ENCODE peak calls at places on chromosome 4, in eight cellular contexts. M, K, T, C, N, I, W and U are unnamed samples.

GRCh38 chr4:76213415-76214268 is at the start of gene SCARB2:
- DNase-seq in N (peak), I (peak), K (peak), W (peak), T (peak), M (peak), C (peak), U (peak)

GRCh38 chr4:5772528-5773270 is 61.7 kb downstream of the EVC start:
- DNase-seq in M (no peak), T (no peak), N (no peak), C (no peak), K (no peak), I (no peak), W (no peak), U (no peak)

GRCh38 chr4:41185614-41186609 is 28.4 kb downstream of the APBB2 start:
- DNase-seq in W (no peak), K (no peak), N (no peak), T (no peak), C (no peak), M (no peak), I (no peak), U (no peak)

GRCh38 chr4:108492816-108493595 is 127.4 kb upstream of the RPL34 start:
- DNase-seq in T (no peak), W (peak), C (no peak), K (peak), N (peak), M (no peak), I (no peak), U (peak)

GRCh38 chr4:76689079-76689817 is 208.7 kb downstream of the SOWAHB start:
- DNase-seq in C (peak), M (peak), W (peak), N (peak), K (peak), I (no peak), T (peak), U (peak)

GRCh38 chr4:46123872-46124755 is at the start of gene GABRG1:
- DNase-seq in M (peak), T (no peak), C (no peak), W (no peak), I (no peak), N (no peak), K (no peak), U (peak)

GRCh38 chr4:55125087-55125721 is at the start of gene KDR:
- DNase-seq in N (no peak), W (peak), I (peak), M (peak), K (peak), T (peak), C (no peak), U (no peak)

GRCh38 chr4:133584714-133585113 is 435.6 kb downstream of the PCDH10 start:
- DNase-seq in C (no peak), T (peak), M (no peak), W (peak), N (peak), K (no peak), I (no peak), U (peak)

GRCh38 chr4:128553665-128554515 is 255.6 kb upstream of the JADE1 start:
- DNase-seq in I (no peak), C (peak), W (no peak), K (no peak), N (peak), M (no peak), T (no peak), U (peak)